ENCODE peak calls at places on chromosomes 4 and X, in eight cellular contexts. U is adrenal gland, B is aorta, W is IMR-90, C is pancreas, L is DND-41, I is heart right ventricle, Q is mammary epithelial cell. Z is an unnamed sample.

GRCh38 chrX:3697701-3698279 is 15.7 kb downstream of the PRKX start:
- DNase-seq in U (no peak), B (peak; percentile 55), W (peak; percentile 42), C (peak; percentile 24), L (no peak), I (peak; percentile 25), Q (peak; percentile 94), Z (no peak)

GRCh38 chrX:39815621-39816020 is 282.1 kb downstream of the BCOR start:
- DNase-seq in U (no peak), B (no peak), W (peak; percentile 7), C (no peak), L (peak; percentile 18), I (no peak), Q (no peak), Z (no peak)

GRCh38 chr4:10816571-10816970 is 132.0 kb upstream of the CLNK start:
- DNase-seq in U (no peak), B (no peak), W (no peak), C (no peak), L (no peak), I (no peak), Q (no peak), Z (no peak)

GRCh38 chr4:19809989-19810388 is 441.7 kb upstream of the SLIT2 start:
- DNase-seq in U (no peak), B (no peak), W (no peak), C (no peak), L (no peak), I (no peak), Q (no peak), Z (no peak)

GRCh38 chr4:170391066-170391754 is 301.5 kb upstream of the AADAT start:
- DNase-seq in U (no peak), B (no peak), W (peak; percentile 65), C (no peak), L (no peak), I (no peak), Q (peak; percentile 84), Z (no peak)

GRCh38 chr4:10180927-10181744 is 64.5 kb upstream of the WDR1 start:
- DNase-seq in U (no peak), B (no peak), W (peak; percentile 51), C (no peak), L (peak; percentile 18), I (no peak), Q (peak; percentile 47), Z (no peak)

GRCh38 chr4:153610623-153611376 is 73.3 kb upstream of the TLR2 start:
- DNase-seq in U (no peak), B (no peak), W (no peak), C (no peak), L (no peak), I (no peak), Q (no peak), Z (no peak)

GRCh38 chr4:6939761-6940743 is 30.4 kb downstream of the TBC1D14 start:
- DNase-seq in U (peak; percentile 41), B (no peak), W (no peak), C (no peak), L (no peak), I (no peak), Q (no peak), Z (no peak)

GRCh38 chr4:140947507-140947906 is 185.8 kb downstream of the RNF150 start:
- DNase-seq in U (peak; percentile 45), B (no peak), W (no peak), C (no peak), L (no peak), I (no peak), Q (peak; percentile 11), Z (no peak)

GRCh38 chr4:40937140-40937725 is 187.5 kb downstream of the NSUN7 start:
- DNase-seq in U (no peak), B (no peak), W (no peak), C (no peak), L (no peak), I (no peak), Q (no peak), Z (no peak)

GRCh38 chr4:123060039-123060770 is 137.8 kb upstream of the NUDT6 start:
- DNase-seq in U (no peak), B (no peak), W (no peak), C (no peak), L (no peak), I (no peak), Q (no peak), Z (no peak)

GRCh38 chr4:106659386-106659785 is 290.8 kb upstream of the GIMD1 start:
- DNase-seq in U (no peak), B (no peak), W (no peak), C (no peak), L (no peak), I (no peak), Q (peak; percentile 69), Z (no peak)

GRCh38 chr4:54054501-54054900 is 9.9 kb downstream of the CHIC2 start:
- DNase-seq in U (no peak), B (no peak), W (no peak), C (no peak), L (no peak), I (no peak), Q (no peak), Z (no peak)

GRCh38 chr4:54061067-54061466 is 3.3 kb downstream of the CHIC2 start:
- DNase-seq in U (no peak), B (no peak), W (no peak), C (no peak), L (no peak), I (no peak), Q (no peak), Z (no peak)

GRCh38 chr4:54058171-54058570 is 6.2 kb downstream of the CHIC2 start:
- DNase-seq in U (no peak), B (no peak), W (no peak), C (no peak), L (no peak), I (no peak), Q (no peak), Z (peak; percentile 16)

GRCh38 chr4:54055494-54055893 is 8.9 kb downstream of the CHIC2 start:
- DNase-seq in U (no peak), B (no peak), W (no peak), C (no peak), L (no peak), I (no peak), Q (no peak), Z (no peak)

DNA sequence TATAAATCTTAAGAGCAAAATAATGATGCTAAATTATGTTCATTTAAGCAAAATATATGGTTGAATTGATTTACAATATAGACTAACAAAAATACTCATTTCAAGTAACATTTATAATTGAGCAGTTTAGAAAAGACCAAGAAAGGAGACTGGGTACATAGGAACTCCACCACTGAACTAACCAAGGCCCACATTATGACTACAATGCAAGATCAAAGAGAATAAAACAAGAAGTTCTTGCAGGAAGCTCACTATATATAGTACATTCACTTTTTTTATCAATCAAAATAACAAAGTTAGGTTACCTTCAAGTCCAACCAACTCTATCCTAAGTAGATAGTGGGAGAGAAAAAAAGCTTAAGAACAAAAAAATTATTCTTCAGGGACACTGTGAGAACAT is 8.0 kb downstream of the CHIC2 start:
- DNase-seq in U (no peak), B (no peak), W (no peak), C (no peak), L (no peak), I (no peak), Q (no peak), Z (no peak)
- H3K4me1 ChIP-seq in U (peaks cover 42% of the 10 kb centered on the region), B (peaks cover 2% of the 10 kb centered on the region), W (peaks cover 4% of the 10 kb centered on the region), C (peaks cover 37% of the 10 kb centered on the region), L (peaks cover 41% of the 10 kb centered on the region), I (peaks cover 25% of the 10 kb centered on the region), Q (peaks cover 17% of the 10 kb centered on the region), Z (peaks cover 74% of the 10 kb centered on the region)

GRCh38 chr4:102440498-102440897 is 60.7 kb upstream of the NFKB1 start:
- DNase-seq in U (no peak), B (no peak), W (no peak), C (no peak), L (no peak), I (no peak), Q (no peak), Z (no peak)

GRCh38 chr4:102438873-102439614 is 62.1 kb upstream of the NFKB1 start:
- DNase-seq in U (peak; percentile 56), B (no peak), W (peak; percentile 93), C (peak; percentile 30), L (no peak), I (peak; percentile 46), Q (peak; percentile 92), Z (no peak)

GRCh38 chr4:102439835-102440234 is 61.3 kb upstream of the NFKB1 start:
- DNase-seq in U (no peak), B (no peak), W (peak; percentile 84), C (no peak), L (no peak), I (no peak), Q (peak; percentile 45), Z (no peak)

GRCh38 chr4:102437111-102437510 is 64.0 kb upstream of the NFKB1 start:
- DNase-seq in U (no peak), B (no peak), W (no peak), C (no peak), L (no peak), I (no peak), Q (no peak), Z (no peak)

GRCh38 chr4:102438396-102438795 is 62.8 kb upstream of the NFKB1 start:
- DNase-seq in U (no peak), B (no peak), W (peak; percentile 10), C (no peak), L (no peak), I (no peak), Q (peak; percentile 45), Z (no peak)
- H3K27ac ChIP-seq in U (peak overlapping the region; percentile 37), B (no peak overlapping the region), W (no peak overlapping the region), C (no peak overlapping the region), L (no peak overlapping the region), I (peak overlapping the region; percentile 73), Q (peak overlapping the region; percentile 36), Z (no peak overlapping the region)

GRCh38 chrX:47212381-47213293 is 5.8 kb upstream of the CDK16 start:
- DNase-seq in U (no peak), B (no peak), W (no peak), C (no peak), L (no peak), I (no peak), Q (no peak), Z (no peak)
- H3K36me3 ChIP-seq in U (no peaks in the 10 kb centered on the region), B (no peaks in the 10 kb centered on the region), W (peaks cover 74% of the 10 kb centered on the region), C (peaks cover 4% of the 10 kb centered on the region), L (peaks cover 84% of the 10 kb centered on the region), I (no peaks in the 10 kb centered on the region), Q (peaks cover 52% of the 10 kb centered on the region), Z (peaks cover 51% of the 10 kb centered on the region)

GRCh38 chr4:138633505-138633904 is 382.1 kb upstream of the NOCT start:
- DNase-seq in U (no peak), B (no peak), W (no peak), C (no peak), L (no peak), I (no peak), Q (no peak), Z (no peak)

GRCh38 chr4:138627096-138627495 is 384.9 kb upstream of the SLC7A11 start:
- DNase-seq in U (peak; percentile 15), B (no peak), W (peak; percentile 20), C (no peak), L (no peak), I (no peak), Q (peak; percentile 16), Z (no peak)

GRCh38 chr4:138632856-138633255 is 382.7 kb upstream of the NOCT start:
- DNase-seq in U (no peak), B (no peak), W (no peak), C (no peak), L (no peak), I (no peak), Q (no peak), Z (no peak)

GRCh38 chr4:138630666-138631065 is 384.9 kb upstream of the NOCT start:
- DNase-seq in U (no peak), B (no peak), W (no peak), C (no peak), L (no peak), I (no peak), Q (no peak), Z (no peak)

GRCh38 chr4:138629669-138630068 is 385.9 kb upstream of the NOCT start:
- DNase-seq in U (no peak), B (no peak), W (no peak), C (no peak), L (no peak), I (no peak), Q (no peak), Z (no peak)
- H3K4me1 ChIP-seq in U (no peaks in the 10 kb centered on the region), B (no peaks in the 10 kb centered on the region), W (no peaks in the 10 kb centered on the region), C (no peaks in the 10 kb centered on the region), L (no peaks in the 10 kb centered on the region), I (no peaks in the 10 kb centered on the region), Q (no peaks in the 10 kb centered on the region), Z (no peaks in the 10 kb centered on the region)